ENCODE peak calls at places on chromosomes 5 and 9, in ten cellular contexts. P is AG08396; Y is HCT116; A is AG08395; O is ACHN; M is body of pancreas; H is CD8-positive, alpha-beta memory T cell; D is type B pancreatic cell; C is psoas muscle; I is A549. Q is an unnamed sample.

GRCh38 chr9:134606951-134607733 is 34.5 kb upstream of the COL5A1 start:
- DNase-seq in P (no peak), Y (peak), A (no peak), O (no peak), M (no peak), H (no peak), D (no peak), C (no peak), I (no peak), Q (no peak)

GRCh38 chr5:151805414-151806225 is 33.9 kb downstream of the G3BP1 start:
- DNase-seq in P (no peak), Y (no peak), A (peak), O (no peak), M (no peak), H (no peak), D (no peak), C (no peak), I (no peak), Q (no peak)

GRCh38 chr9:29118555-29118954 is 1545.3 kb upstream of the C9orf72 start:
- DNase-seq in P (no peak), Y (no peak), A (no peak), O (no peak), M (peak), H (no peak), D (no peak), C (peak), I (no peak), Q (no peak)

GRCh38 chr5:10254686-10255085 is 4.6 kb downstream of the CCT5 start:
- DNase-seq in P (no peak), Y (no peak), A (no peak), O (no peak), M (no peak), H (no peak), D (peak), C (no peak), I (no peak), Q (no peak)

GRCh38 chr5:122715095-122715494 is 59.8 kb upstream of the SNX2 start:
- DNase-seq in P (no peak), Y (no peak), A (peak), O (no peak), M (no peak), H (no peak), D (no peak), C (no peak), I (peak), Q (no peak)

GRCh38 chr9:35903049-35903448 is 3.0 kb upstream of the HRCT1 start:
- DNase-seq in P (peak), Y (peak), A (peak), O (peak), M (peak), H (no peak), D (no peak), C (no peak), I (peak), Q (peak)

GRCh38 chr9:90943341-90943740 is 141.7 kb downstream of the SYK start:
- DNase-seq in P (peak), Y (no peak), A (peak), O (no peak), M (no peak), H (no peak), D (no peak), C (no peak), I (no peak), Q (no peak)

GRCh38 chr9:106869458-106869857 is 6.5 kb downstream of the ZNF462 start:
- DNase-seq in P (no peak), Y (no peak), A (peak), O (no peak), M (no peak), H (no peak), D (no peak), C (no peak), I (no peak), Q (peak)

GRCh38 chr5:15943487-15943886 is 236.1 kb downstream of the MARCHF11 start:
- DNase-seq in P (peak), Y (no peak), A (peak), O (no peak), M (no peak), H (no peak), D (no peak), C (no peak), I (no peak), Q (no peak)

GRCh38 chr5:5781335-5781734 is 358.9 kb downstream of the ICE1 start:
- DNase-seq in P (no peak), Y (no peak), A (no peak), O (no peak), M (no peak), H (no peak), D (no peak), C (no peak), I (no peak), Q (no peak)

GRCh38 chr9:8600914-8601680 is 801.5 kb upstream of the DMAC1 start:
- DNase-seq in P (no peak), Y (no peak), A (no peak), O (no peak), M (no peak), H (no peak), D (no peak), C (no peak), I (no peak), Q (no peak)

GRCh38 chr5:151345808-151346478 is 1.4 kb downstream of the SLC36A2 start:
- DNase-seq in P (peak), Y (no peak), A (peak), O (no peak), M (no peak), H (no peak), D (no peak), C (peak), I (no peak), Q (peak)

GRCh38 chr5:89711526-89711925 is 698.0 kb downstream of the CETN3 start:
- DNase-seq in P (no peak), Y (no peak), A (no peak), O (no peak), M (no peak), H (no peak), D (no peak), C (no peak), I (no peak), Q (no peak)

GRCh38 chr5:152246401-152246800 is 158.7 kb downstream of the NMUR2 start:
- DNase-seq in P (peak), Y (no peak), A (no peak), O (peak), M (no peak), H (no peak), D (no peak), C (no peak), I (peak), Q (peak)

GRCh38 chr5:150489358-150490295 is 18.3 kb upstream of the NDST1 start:
- DNase-seq in P (peak), Y (no peak), A (no peak), O (no peak), M (peak), H (no peak), D (no peak), C (no peak), I (no peak), Q (no peak)

GRCh38 chr9:1939926-1940368 is 75.2 kb upstream of the SMARCA2 start:
- DNase-seq in P (peak), Y (peak), A (peak), O (peak), M (peak), H (no peak), D (no peak), C (no peak), I (peak), Q (peak)

GRCh38 chr9:5500441-5501235 is 9.7 kb upstream of the PDCD1LG2 start:
- DNase-seq in P (no peak), Y (no peak), A (no peak), O (no peak), M (no peak), H (no peak), D (no peak), C (no peak), I (no peak), Q (no peak)

GRCh38 chr9:109604788-109605187 is 106.7 kb upstream of the PTPN3 start:
- DNase-seq in P (no peak), Y (no peak), A (no peak), O (no peak), M (no peak), H (no peak), D (no peak), C (no peak), I (no peak), Q (no peak)

GRCh38 chr5:105882956-105883481 is 1787.7 kb downstream of the EFNA5 start:
- DNase-seq in P (no peak), Y (no peak), A (no peak), O (no peak), M (no peak), H (no peak), D (no peak), C (no peak), I (no peak), Q (no peak)

GRCh38 chr5:34001231-34001935 is 6.5 kb downstream of the AMACR start:
- DNase-seq in P (no peak), Y (no peak), A (no peak), O (peak), M (peak), H (no peak), D (no peak), C (no peak), I (peak), Q (no peak)

Q was measured in thyroid gland.